ENCODE peak calls at places on chromosomes 13 and 19, in five cellular contexts. E is naive thymus-derived CD4-positive, alpha-beta T cell; T is left ventricle myocardium inferior; S is neural progenitor cell; U is fibroblast of the aortic adventitia. D is an unnamed sample.

GRCh38 chr13:30377312-30377685 is 45.0 kb upstream of the UBE2L5 start:
- DNase-seq in E (no peak), T (no peak), S (no peak), U (no peak), D (no peak)

GRCh38 chr19:44005968-44006367 is 3.2 kb downstream of the ZNF230 start:
- DNase-seq in E (no peak), T (no peak), S (no peak), U (peak; percentile 15), D (no peak)

GRCh38 chr19:35750167-35750566 is 1.8 kb downstream of the LIN37 start:
- DNase-seq in E (no peak), T (no peak), S (no peak), U (no peak), D (peak; percentile 47)

GRCh38 chr13:102440259-102440936 is 38.5 kb upstream of the FGF14 start:
- DNase-seq in E (no peak), T (no peak), S (no peak), U (no peak), D (no peak)

GRCh38 chr19:10549733-10550132 is 6.0 kb downstream of the ATG4D start:
- DNase-seq in E (no peak), T (no peak), S (no peak), U (no peak), D (no peak)

GRCh38 chr19:14073232-14073924 is 792 bp downstream of the MISP3 start:
- DNase-seq in E (peak; percentile 87), T (peak; percentile 77), S (peak; percentile 92), U (peak; percentile 82), D (peak; percentile 91)

GRCh38 chr13:95970878-95971277 is 82.3 kb downstream of the UGGT2 start:
- DNase-seq in E (no peak), T (no peak), S (no peak), U (no peak), D (no peak)

GRCh38 chr19:45423033-45423588 is 606 bp downstream of the ERCC1 start:
- DNase-seq in E (peak; percentile 58), T (no peak), S (no peak), U (no peak), D (no peak)

GRCh38 chr19:4831351-4832340 is at the start of gene TICAM1:
- DNase-seq in E (peak; percentile 66), T (peak; percentile 83), S (no peak), U (peak; percentile 68), D (peak; percentile 91)

GRCh38 chr13:112202966-112203365 is 136.0 kb downstream of the SOX1 start:
- DNase-seq in E (no peak), T (no peak), S (no peak), U (no peak), D (no peak)

GRCh38 chr19:54462713-54463530 is 656 bp downstream of the LENG9 start:
- DNase-seq in E (peak; percentile 68), T (peak; percentile 82), S (peak; percentile 81), U (peak; percentile 69), D (peak; percentile 91)

GRCh38 chr13:62113145-62113544 is 697.5 kb upstream of the PCDH20 start:
- DNase-seq in E (no peak), T (no peak), S (no peak), U (no peak), D (no peak)

GRCh38 chr13:44054525-44054924 is 174.8 kb downstream of the LACC1 start:
- DNase-seq in E (no peak), T (no peak), S (no peak), U (no peak), D (no peak)

GRCh38 chr19:48962849-48963165 is 2.3 kb upstream of the FTL start:
- DNase-seq in E (no peak), T (no peak), S (no peak), U (no peak), D (no peak)

GRCh38 chr19:31981545-31981944 is 363.9 kb upstream of the ZNF507 start:
- DNase-seq in E (no peak), T (no peak), S (no peak), U (no peak), D (no peak)

GRCh38 chr19:18194554-18195238 is 1.7 kb downstream of the MPV17L2 start:
- DNase-seq in E (peak; percentile 30), T (no peak), S (peak; percentile 58), U (peak; percentile 82), D (no peak)

GRCh38 chr19:49114630-49115363 is 627 bp downstream of the LIN7B start:
- DNase-seq in E (peak; percentile 49), T (peak; percentile 70), S (peak; percentile 93), U (peak; percentile 47), D (peak; percentile 79)

GRCh38 chr13:99859178-99860177 is 112.1 kb downstream of the ZIC5 start:
- DNase-seq in E (no peak), T (no peak), S (peak; percentile 15), U (no peak), D (no peak)

GRCh38 chr13:50284540-50284939 is 269.3 kb downstream of the KCNRG start:
- DNase-seq in E (no peak), T (no peak), S (no peak), U (no peak), D (no peak)

GRCh38 chr19:1379961-1380489 is 3.7 kb upstream of the NDUFS7 start:
- DNase-seq in E (no peak), T (no peak), S (no peak), U (no peak), D (peak; percentile 45)

GRCh38 chr13:83880275-83881027 is 1.8 kb downstream of the SLITRK1 start:
- DNase-seq in E (no peak), T (no peak), S (peak; percentile 26), U (no peak), D (no peak)